ENCODE peak calls at places on chromosomes 12 and 14, in four cellular contexts. Y, S, G and T are unnamed samples.

GRCh38 chr12:115752151-115752550 is 525.3 kb downstream of the MED13L start:
- DNase-seq in G (no peak), S (no peak), Y (no peak), T (no peak)

GRCh38 chr14:78606111-78606510 is 435.9 kb downstream of the NRXN3 start:
- DNase-seq in G (no peak), Y (no peak), S (no peak), T (no peak)

GRCh38 chr12:64990991-64991570 is 130.0 kb downstream of the WIF1 start:
- DNase-seq in G (no peak), Y (no peak), S (no peak), T (peak; percentile 56)

GRCh38 chr12:69719336-69720316 is 19.0 kb upstream of the RAB3IP start:
- DNase-seq in G (no peak), S (no peak), Y (no peak), T (no peak)

GRCh38 chr14:74946659-74947281 is 8.6 kb downstream of the PGF start:
- DNase-seq in G (no peak), Y (no peak), S (no peak), T (no peak)

GRCh38 chr14:106185837-106186233 is 659.5 kb downstream of the TMEM121 start:
- DNase-seq in Y (no peak), G (peak; percentile 20), S (no peak), T (no peak)

GRCh38 chr14:85934886-85935254 is 404.9 kb downstream of the FLRT2 start:
- DNase-seq in G (no peak), S (no peak), Y (no peak), T (no peak)

GRCh38 chr12:92261692-92262091 is 116.0 kb upstream of the BTG1 start:
- DNase-seq in G (no peak), S (no peak), Y (no peak), T (no peak)

GRCh38 chr12:9870311-9870866 is 1.2 kb upstream of the CLEC2B start:
- DNase-seq in S (no peak), Y (peak; percentile 39), G (no peak), T (no peak)

GRCh38 chr12:106179086-106179485 is 40.3 kb upstream of the NUAK1 start:
- DNase-seq in S (no peak), G (no peak), Y (no peak), T (no peak)

GRCh38 chr12:63844391-63845341 is at the start of gene SRGAP1:
- DNase-seq in G (no peak), S (peak; percentile 24), Y (peak; percentile 72), T (peak; percentile 74)

GRCh38 chr12:31118831-31119530 is 45.3 kb downstream of the DDX11 start:
- DNase-seq in Y (peak; percentile 2), S (peak; percentile 87), G (no peak), T (peak; percentile 8)

GRCh38 chr12:124739953-124740561 is 123.6 kb downstream of the SCARB1 start:
- DNase-seq in G (no peak), S (no peak), Y (no peak), T (no peak)

GRCh38 chr14:100640481-100641273 is 53.5 kb upstream of the BEGAIN start:
- DNase-seq in S (peak; percentile 46), Y (no peak), G (peak; percentile 31), T (no peak)

GRCh38 chr12:46815792-46816191 is 10.0 kb downstream of the SLC38A4 start:
- DNase-seq in Y (no peak), S (no peak), G (no peak), T (no peak)

GRCh38 chr12:49872381-49872780 is 29.5 kb upstream of the BCDIN3D start:
- DNase-seq in S (no peak), G (no peak), Y (no peak), T (no peak)

GRCh38 chr12:69490920-69491643 is 20.9 kb downstream of the FRS2 start:
- DNase-seq in S (no peak), G (no peak), Y (no peak), T (no peak)

GRCh38 chr12:74393265-74393664 is 144.4 kb upstream of the ATXN7L3B start:
- DNase-seq in Y (no peak), S (no peak), G (no peak), T (no peak)

GRCh38 chr12:105935981-105936380 is 202.8 kb downstream of the NUAK1 start:
- DNase-seq in S (no peak), G (no peak), Y (no peak), T (no peak)